ENCODE peak calls at places on chromosomes 1 and 21, in six cellular contexts. J, Z, Q, I, R and Y are unnamed samples. For H3K4me1, the result is how much of the 10 kb centered on the place peaks cover.

GRCh38 chr1:159067699-159068621 is 8.6 kb downstream of the AIM2 start:
- DNase-seq in R (no peak), Z (no peak), J (no peak), I (no peak), Q (no peak), Y (no peak)

GRCh38 chr1:159913451-159914192 is 11.7 kb downstream of the TAGLN2 start:
- DNase-seq in J (no peak), Q (no peak), Z (no peak), R (peak), I (no peak), Y (no peak)

GRCh38 chr21:41249476-41249875 is 67.1 kb upstream of the FAM3B start:
- DNase-seq in J (no peak), Z (no peak), R (no peak), I (no peak), Q (no peak), Y (no peak)

GRCh38 chr1:75614455-75615379 is 3.8 kb upstream of the SLC44A5 start:
- DNase-seq in Z (no peak), J (peak), I (no peak), Q (no peak), R (peak), Y (peak)

GRCh38 chr1:116311756-116312691 is 61.0 kb upstream of the ATP1A1 start:
- DNase-seq in I (no peak), Q (no peak), Z (no peak), R (peak), J (no peak), Y (no peak)

GRCh38 chr1:185287451-185287850 is 29.6 kb downstream of the IVNS1ABP start:
- DNase-seq in J (no peak), R (no peak), Q (no peak), Z (no peak), I (no peak), Y (no peak)

GRCh38 chr1:101193733-101194169 is 43.1 kb upstream of the S1PR1 start:
- DNase-seq in R (no peak), Z (no peak), Q (no peak), J (no peak), I (no peak), Y (no peak)

GRCh38 chr1:200938955-200939354 is 44.3 kb downstream of the INAVA start:
- DNase-seq in Q (no peak), R (peak), Z (no peak), J (no peak), I (no peak), Y (no peak)

GRCh38 chr1:8523641-8524206 is 205.8 kb downstream of the SLC45A1 start:
- DNase-seq in Q (no peak), I (no peak), J (no peak), Z (no peak), R (no peak), Y (no peak)

GRCh38 chr1:42966688-42967609 is 8.3 kb upstream of the SLC2A1 start:
- DNase-seq in I (no peak), J (no peak), R (peak), Q (no peak), Z (no peak), Y (no peak)

GRCh38 chr21:35062016-35062415 is 12.9 kb upstream of the RUNX1 start:
- DNase-seq in J (no peak), Q (no peak), R (no peak), I (no peak), Z (no peak), Y (no peak)

GRCh38 chr1:226100436-226101347 is 38.2 kb downstream of the H3-3A start:
- DNase-seq in Q (no peak), Z (no peak), J (peak), R (peak), I (no peak), Y (peak)

GRCh38 chr21:33035147-33035546 is 9.4 kb downstream of the OLIG2 start:
- DNase-seq in R (no peak), Z (no peak), J (no peak), I (no peak), Q (no peak), Y (no peak)

GRCh38 chr1:40153073-40153770 is 8.0 kb upstream of the RLF start:
- DNase-seq in Q (peak), J (no peak), R (no peak), Z (no peak), I (no peak), Y (no peak)

GRCh38 chr1:7516341-7516740 is 254.8 kb upstream of the VAMP3 start:
- DNase-seq in Z (no peak), J (peak), I (no peak), Q (no peak), R (no peak), Y (peak)

GRCh38 chr21:28089599-28090421 is 902.9 kb downstream of the LTN1 start:
- DNase-seq in R (no peak), I (no peak), Q (no peak), J (peak), Z (no peak), Y (no peak)

GRCh38 chr1:29370067-29370466 is 133.7 kb downstream of the PTPRU start:
- DNase-seq in I (no peak), Q (no peak), R (no peak), J (no peak), Z (no peak), Y (no peak)

GRCh38 chr1:85850238-85850637 is 142.0 kb upstream of the ZNHIT6 start:
- DNase-seq in R (no peak), I (no peak), Q (no peak), J (no peak), Z (no peak), Y (no peak)

GRCh38 chr1:2356911-2357845 is 34.2 kb downstream of the MORN1 start:
- DNase-seq in Z (no peak), R (no peak), J (no peak), Q (no peak), I (peak), Y (peak)

GRCh38 chr1:231883382-231883781 is 256.8 kb downstream of the DISC1 start:
- DNase-seq in Z (no peak), J (no peak), I (no peak), Q (no peak), R (no peak), Y (no peak)

GRCh38 chr1:10171995-10172669 is 38.2 kb upstream of the KIF1B start:
- DNase-seq in I (peak), Q (no peak), J (no peak), Z (no peak), R (no peak), Y (no peak)

GRCh38 chr1:1599919-1600860 is at the start of gene FNDC10:
- DNase-seq in I (peak), Q (no peak), J (no peak), Z (no peak), R (no peak), Y (no peak)

GRCh38 chr1:226972931-226973330 is 32.8 kb downstream of the COQ8A start:
- DNase-seq in Q (no peak), I (peak), R (no peak), Z (no peak), J (peak), Y (peak)

GRCh38 chr1:180842890-180843289 is 69.8 kb upstream of the KIAA1614 start:
- DNase-seq in Q (no peak), Z (no peak), J (no peak), R (no peak), I (no peak), Y (no peak)

GRCh38 chr1:19450811-19451564 is 34.4 kb downstream of the CAPZB start:
- DNase-seq in J (no peak), Q (no peak), I (no peak), R (no peak), Z (no peak), Y (no peak)

GRCh38 chr1:183251959-183252450 is 65.9 kb downstream of the LAMC2 start:
- DNase-seq in J (no peak), I (no peak), Q (no peak), R (no peak), Z (no peak), Y (no peak)

GRCh38 chr1:112974646-112975045 is 18.6 kb upstream of the SLC16A1 start:
- DNase-seq in Z (no peak), I (no peak), J (no peak), Q (no peak), R (no peak), Y (no peak)

GRCh38 chr21:21345872-21346271 is 347.7 kb downstream of the NCAM2 start:
- DNase-seq in R (no peak), J (no peak), Z (no peak), I (no peak), Q (no peak), Y (no peak)

GRCh38 chr1:192980856-192981255 is 78.3 kb downstream of the UCHL5 start:
- DNase-seq in R (no peak), Q (no peak), J (no peak), Z (no peak), I (no peak), Y (no peak)

GRCh38 chr1:35544976-35545375 is 12.2 kb downstream of the KIAA0319L start:
- DNase-seq in J (no peak), R (peak), I (no peak), Q (peak), Z (no peak), Y (no peak)

GRCh38 chr1:184075040-184076029 is 23.8 kb downstream of the TSEN15 start:
- DNase-seq in R (no peak), Z (no peak), Q (peak), J (no peak), I (no peak), Y (no peak)

GRCh38 chr1:84247425-84248220 is 53.9 kb upstream of the SAMD13 start:
- DNase-seq in Q (no peak), J (no peak), R (no peak), I (no peak), Z (no peak), Y (no peak)

GRCh38 chr1:99964806-99965205 is 5.0 kb upstream of the SLC35A3 start:
- DNase-seq in Z (no peak), R (peak), I (no peak), J (no peak), Q (no peak), Y (no peak)

GRCh38 chr1:228205526-228206436 is 2.1 kb upstream of the OBSCN start:
- DNase-seq in I (peak), J (no peak), R (peak), Q (no peak), Z (no peak), Y (no peak)

GRCh38 chr1:228208831-228209524 is 1.1 kb downstream of the OBSCN start:
- DNase-seq in R (no peak), I (peak), Q (no peak), Z (no peak), J (no peak), Y (no peak)

GRCh38 chr1:228207851-228208821 is at the start of gene OBSCN:
- DNase-seq in R (no peak), Z (no peak), J (peak), I (peak), Q (no peak), Y (peak)

GRCh38 chr1:228206582-228207351 is 1.1 kb upstream of the OBSCN start:
- DNase-seq in I (peak), Z (no peak), Q (no peak), J (no peak), R (no peak), Y (no peak)

GRCh38 chr1:228207381-228207810 is 448 bp upstream of the OBSCN start:
- DNase-seq in Q (no peak), I (peak), J (no peak), R (no peak), Z (no peak), Y (no peak)
- H3K27ac ChIP-seq in Q (no peak), I (no peak), J (peak), R (no peak), Z (no peak), Y (peak)

DNA sequence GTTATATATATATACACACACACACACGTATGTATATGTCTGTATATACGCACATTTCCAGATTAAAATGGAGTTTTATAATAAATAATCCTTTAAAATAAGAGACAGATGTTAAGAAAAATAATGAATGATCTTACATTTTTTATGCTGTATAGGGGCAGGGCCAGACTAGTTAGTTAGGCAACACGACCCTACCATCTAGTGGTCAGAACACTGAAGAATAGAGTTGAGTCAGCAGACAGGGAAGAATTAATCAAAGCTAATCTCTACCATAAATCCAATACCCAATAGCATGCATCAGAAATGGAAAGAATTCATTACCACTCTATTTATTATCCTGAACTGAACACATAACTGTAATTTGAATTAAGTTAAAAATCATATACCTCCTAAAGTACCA is 156.7 kb downstream of the BRINP3 start:
- DNase-seq in R (no peak), J (no peak), Q (no peak), I (no peak), Z (no peak), Y (no peak)
- TF ChIP-seq CTCF in R (no peak), J (no peak), Q (no peak), I (no peak), Z (no peak), Y (no peak)

GRCh38 chr1:204092632-204093420 is 19.9 kb downstream of the SOX13 start:
- DNase-seq in I (no peak), Q (no peak), J (no peak), R (no peak), Z (no peak), Y (no peak)
- H3K4me1 ChIP-seq in I (half or more), Q (under half), J (half or more), R (half or more), Z (under half), Y (half or more)

DNA sequence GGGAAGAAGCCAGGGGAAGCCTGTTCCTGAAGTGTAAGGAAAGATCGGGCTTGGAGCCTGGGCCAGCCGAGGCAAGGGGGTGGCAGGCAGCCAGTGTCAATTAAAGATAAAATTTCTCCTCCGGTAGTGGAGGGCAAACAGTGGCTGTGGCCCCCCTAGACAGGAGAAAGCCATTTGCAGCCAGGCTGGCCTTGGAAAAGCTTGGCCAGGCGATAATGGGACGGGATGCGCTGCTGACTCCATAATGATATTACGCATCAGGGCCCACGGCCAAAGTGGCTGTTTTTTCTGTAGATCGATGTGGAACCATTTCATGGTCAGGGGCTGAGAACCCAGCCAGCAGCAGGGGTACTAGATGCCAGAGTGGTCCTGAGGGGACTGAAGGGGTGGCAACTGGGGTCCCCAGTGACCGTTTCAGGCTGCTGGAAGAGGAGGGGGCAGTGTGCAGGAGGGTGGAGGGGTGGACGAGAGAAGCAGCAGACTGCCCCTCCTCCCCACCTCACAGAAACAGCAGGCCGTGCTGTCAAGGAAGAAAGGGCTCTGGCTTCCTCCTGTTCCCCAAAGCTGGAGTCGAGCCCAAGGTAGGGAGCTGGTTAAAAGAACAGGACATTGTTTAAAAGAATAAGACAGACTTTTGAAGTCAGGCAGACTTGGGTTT is 25.2 kb downstream of the KCNC4 start:
- DNase-seq in Z (no peak), J (no peak), R (no peak), I (no peak), Q (no peak), Y (peak)
- H3K27ac ChIP-seq in Z (peak), J (peak), R (no peak), I (no peak), Q (no peak), Y (peak)

GRCh38 chr1:199704231-199704630 is 323.3 kb upstream of the NR5A2 start:
- DNase-seq in R (no peak), Q (no peak), J (no peak), Z (no peak), I (no peak), Y (no peak)
- TF ChIP-seq CTCF in R (no peak), Q (no peak), J (no peak), Z (no peak), I (no peak), Y (no peak)

GRCh38 chr1:31957701-31958674 is 19.8 kb upstream of the PTP4A2 start:
- DNase-seq in R (peak), J (no peak), I (no peak), Z (no peak), Q (peak), Y (no peak)

GRCh38 chr1:31954607-31955283 is 16.6 kb upstream of the PTP4A2 start:
- DNase-seq in J (peak), R (peak), Z (no peak), Q (peak), I (peak), Y (peak)

GRCh38 chr1:31952825-31953220 is 14.7 kb upstream of the PTP4A2 start:
- DNase-seq in Z (no peak), Q (no peak), J (no peak), R (no peak), I (no peak), Y (no peak)

GRCh38 chr1:31959521-31959920 is 21.4 kb upstream of the PTP4A2 start:
- DNase-seq in J (no peak), Z (no peak), R (no peak), I (no peak), Q (no peak), Y (no peak)

GRCh38 chr1:31955917-31956736 is 18.0 kb upstream of the PTP4A2 start:
- DNase-seq in Q (peak), J (peak), I (peak), Z (peak), R (peak), Y (peak)
- H3K4me1 ChIP-seq in Q (under half), J (half or more), I (under half), Z (under half), R (half or more), Y (under half)

GRCh38 chr1:26554781-26555180 is 25.2 kb downstream of the RPS6KA1 start:
- DNase-seq in J (no peak), I (no peak), Z (no peak), Q (no peak), R (no peak), Y (no peak)
- H3K27ac ChIP-seq in J (no peak), I (no peak), Z (no peak), Q (peak), R (no peak), Y (no peak)

DNA sequence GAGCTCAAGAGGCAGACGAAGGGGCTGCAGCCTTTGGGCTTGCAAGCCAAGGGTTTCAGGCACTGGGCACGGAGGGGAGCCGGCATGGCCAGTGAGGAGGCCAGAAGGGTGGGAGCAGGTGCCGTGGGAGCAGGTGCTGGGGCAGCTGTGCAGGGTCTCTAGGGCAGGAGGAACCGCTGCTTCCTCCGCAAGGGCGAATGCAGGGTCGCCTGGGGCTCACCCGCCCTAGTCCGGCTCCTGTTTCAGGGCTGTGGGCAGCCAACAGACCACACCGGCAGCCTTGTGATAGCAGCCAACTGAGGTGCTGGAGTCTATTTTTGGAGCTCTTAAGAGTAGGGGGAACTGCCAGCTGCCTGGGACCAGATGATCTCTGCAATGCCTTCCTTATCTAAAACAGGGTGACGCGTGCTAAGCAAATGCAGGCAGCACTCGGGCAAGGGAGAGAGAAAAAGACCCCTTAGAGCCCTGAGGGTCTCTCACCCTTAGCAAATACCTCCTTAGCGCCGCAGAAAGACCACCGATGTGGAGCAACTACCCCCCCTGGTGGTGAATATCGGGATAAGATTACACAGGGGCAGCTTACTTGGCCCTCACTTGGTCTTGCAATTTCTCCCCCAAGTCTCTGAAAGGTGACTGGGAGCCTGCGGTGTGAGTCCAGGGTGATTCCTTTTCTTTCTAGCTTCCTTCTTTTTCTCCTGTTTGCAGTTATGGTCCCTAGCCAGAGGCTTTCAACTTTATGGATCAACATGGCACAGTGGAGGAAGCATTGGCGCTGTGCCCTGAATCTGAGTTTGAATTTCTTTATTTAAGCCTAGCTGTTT is 20.7 kb upstream of the MAPKAPK2 start:
- DNase-seq in R (peak), Q (peak), Z (no peak), I (no peak), J (peak), Y (peak)
- TF ChIP-seq CTCF in R (peak), Q (peak), Z (peak), I (peak), J (peak), Y (peak)

GRCh38 chr1:41576620-41577019 is 92.1 kb upstream of the EDN2 start:
- DNase-seq in J (no peak), Q (no peak), Z (no peak), R (no peak), I (no peak), Y (no peak)
- H3K4me1 ChIP-seq in J (under half), Q (under half), Z (under half), R (under half), I (under half), Y (under half)

GRCh38 chr1:215262106-215262505 is 179.6 kb downstream of the KCNK2 start:
- DNase-seq in J (no peak), Z (no peak), R (no peak), Q (no peak), I (no peak), Y (no peak)

GRCh38 chr1:215252164-215252563 is 169.6 kb downstream of the KCNK2 start:
- DNase-seq in Q (no peak), Z (no peak), R (no peak), I (no peak), J (no peak), Y (no peak)

GRCh38 chr1:215260711-215261110 is 178.2 kb downstream of the KCNK2 start:
- DNase-seq in Q (no peak), Z (no peak), R (no peak), I (no peak), J (no peak), Y (no peak)

GRCh38 chr1:215251428-215251827 is 168.9 kb downstream of the KCNK2 start:
- DNase-seq in Q (no peak), I (no peak), Z (no peak), R (no peak), J (no peak), Y (no peak)

GRCh38 chr1:215257280-215257679 is 174.7 kb downstream of the KCNK2 start:
- DNase-seq in Q (no peak), J (no peak), R (no peak), Z (no peak), I (no peak), Y (no peak)
- H3K27ac ChIP-seq in Q (no peak), J (no peak), R (no peak), Z (no peak), I (no peak), Y (no peak)